ENCODE peak calls at places on chromosomes 2 and 18, in eight cellular contexts. G, R, V, Z, C, S, W and H are unnamed samples.

GRCh38 chr2:127392133-127392827 is 4.5 kb upstream of the MAP3K2 start:
- DNase-seq in G (no peak), R (no peak), V (no peak), Z (no peak), C (no peak), S (no peak), W (peak), H (no peak)

GRCh38 chr18:41113885-41114482 is 841.0 kb upstream of the PIK3C3 start:
- DNase-seq in G (no peak), R (no peak), V (no peak), Z (no peak), C (no peak), S (no peak), W (no peak), H (no peak)

GRCh38 chr2:135636982-135637381 is 104.7 kb upstream of the UBXN4 start:
- DNase-seq in G (no peak), R (no peak), V (no peak), Z (no peak), C (no peak), S (no peak), W (no peak), H (no peak)

GRCh38 chr2:54279385-54279784 is 23.4 kb upstream of the TSPYL6 start:
- DNase-seq in G (no peak), R (no peak), V (no peak), Z (no peak), C (peak), S (peak), W (no peak), H (peak)

GRCh38 chr2:164620873-164621760 is at the start of gene GRB14:
- DNase-seq in G (no peak), R (no peak), V (no peak), Z (peak), C (peak), S (peak), W (no peak), H (peak)

GRCh38 chr2:39119732-39120520 is 925 bp downstream of the SOS1 start:
- DNase-seq in G (peak), R (peak), V (peak), Z (peak), C (peak), S (peak), W (peak), H (peak)

GRCh38 chr18:31553800-31554199 is 37.9 kb upstream of the TTR start:
- DNase-seq in G (no peak), R (no peak), V (no peak), Z (no peak), C (peak), S (no peak), W (no peak), H (peak)

GRCh38 chr2:9656270-9656766 is 25.5 kb upstream of the YWHAQ start:
- DNase-seq in G (no peak), R (no peak), V (peak), Z (no peak), C (peak), S (no peak), W (peak), H (peak)

GRCh38 chr2:34545486-34546136 is 946.5 kb upstream of the FAM98A start:
- DNase-seq in G (no peak), R (no peak), V (no peak), Z (no peak), C (no peak), S (no peak), W (no peak), H (no peak)

GRCh38 chr18:76484749-76485387 is 10.2 kb downstream of the ZNF516 start:
- DNase-seq in G (no peak), R (no peak), V (no peak), Z (no peak), C (no peak), S (no peak), W (no peak), H (no peak)

GRCh38 chr18:45110577-45111506 is 430.2 kb downstream of the SETBP1 start:
- DNase-seq in G (peak), R (no peak), V (no peak), Z (no peak), C (no peak), S (no peak), W (no peak), H (no peak)

GRCh38 chr2:86216577-86217555 is 17.6 kb downstream of the MRPL35 start:
- DNase-seq in G (no peak), R (no peak), V (no peak), Z (no peak), C (no peak), S (no peak), W (peak), H (no peak)

GRCh38 chr2:181471783-181472182 is 14.6 kb downstream of the ITGA4 start:
- DNase-seq in G (no peak), R (no peak), V (no peak), Z (no peak), C (no peak), S (no peak), W (no peak), H (no peak)

GRCh38 chr2:236369606-236370005 is 105.4 kb upstream of the ASB18 start:
- DNase-seq in G (no peak), R (peak), V (no peak), Z (no peak), C (peak), S (no peak), W (peak), H (no peak)

GRCh38 chr18:61216086-61216485 is 117.1 kb upstream of the CDH20 start:
- DNase-seq in G (no peak), R (no peak), V (no peak), Z (no peak), C (no peak), S (no peak), W (no peak), H (no peak)